ENCODE peak calls at places on chromosomes 7 and 10, in six cellular contexts. One of them, this sample, is unnamed.

GRCh38 chr7:106001196-106001595 is 38.1 kb downstream of the CDHR3 start:
- DNase-seq in HepG2: no peak
- DNase-seq in HCT116: no peak
- DNase-seq in GM12878: no peak
- DNase-seq in H1: no peak
- DNase-seq in WTC11: no peak
- DNase-seq in this sample: no peak

GRCh38 chr7:157699357-157700013 is 362.7 kb downstream of the DNAJB6 start:
- DNase-seq in H1: no peak
- DNase-seq in HCT116: no peak
- DNase-seq in HepG2: no peak
- DNase-seq in GM12878: no peak
- DNase-seq in WTC11: no peak
- DNase-seq in this sample: no peak

GRCh38 chr7:91182819-91183405 is 81.3 kb upstream of the FZD1 start:
- DNase-seq in HepG2: no peak
- DNase-seq in HCT116: no peak
- DNase-seq in H1: no peak
- DNase-seq in WTC11: no peak
- DNase-seq in GM12878: no peak
- DNase-seq in this sample: no peak

GRCh38 chr10:110643670-110644597 is at the start of gene RBM20:
- DNase-seq in H1: no peak
- DNase-seq in HCT116: no peak
- DNase-seq in GM12878: no peak
- DNase-seq in WTC11: peak; percentile 55
- DNase-seq in HepG2: no peak
- DNase-seq in this sample: peak; percentile 59

GRCh38 chr10:819326-819725 is 112.2 kb downstream of the LARP4B start:
- DNase-seq in H1: no peak
- DNase-seq in GM12878: no peak
- DNase-seq in HCT116: peak; percentile 22
- DNase-seq in WTC11: no peak
- DNase-seq in HepG2: no peak
- DNase-seq in this sample: no peak

GRCh38 chr10:89651916-89652573 is 7.0 kb upstream of the PANK1 start:
- DNase-seq in HepG2: no peak
- DNase-seq in H1: no peak
- DNase-seq in HCT116: no peak
- DNase-seq in WTC11: no peak
- DNase-seq in GM12878: no peak
- DNase-seq in this sample: no peak

GRCh38 chr7:90320801-90321494 is at the start of gene FAM237B:
- DNase-seq in GM12878: no peak
- DNase-seq in WTC11: peak; percentile 39
- DNase-seq in H1: no peak
- DNase-seq in HCT116: no peak
- DNase-seq in HepG2: no peak
- DNase-seq in this sample: no peak

GRCh38 chr7:71566991-71567390 is 435.0 kb downstream of the GALNT17 start:
- DNase-seq in WTC11: no peak
- DNase-seq in GM12878: no peak
- DNase-seq in HCT116: no peak
- DNase-seq in HepG2: no peak
- DNase-seq in H1: no peak
- DNase-seq in this sample: no peak

GRCh38 chr7:4144801-4145470 is 537.2 kb upstream of the FOXK1 start:
- DNase-seq in GM12878: no peak
- DNase-seq in HepG2: no peak
- DNase-seq in HCT116: no peak
- DNase-seq in WTC11: peak; percentile 44
- DNase-seq in H1: no peak
- DNase-seq in this sample: no peak

GRCh38 chr10:125252937-125253336 is 92.6 kb upstream of the CTBP2 start:
- DNase-seq in H1: no peak
- DNase-seq in HepG2: no peak
- DNase-seq in GM12878: no peak
- DNase-seq in HCT116: no peak
- DNase-seq in WTC11: no peak
- DNase-seq in this sample: no peak

GRCh38 chr10:128011059-128011979 is 104.4 kb downstream of the PTPRE start:
- DNase-seq in HepG2: peak; percentile 43
- DNase-seq in WTC11: peak; percentile 88
- DNase-seq in HCT116: peak; percentile 54
- DNase-seq in H1: peak; percentile 47
- DNase-seq in GM12878: peak; percentile 19
- DNase-seq in this sample: peak; percentile 92

GRCh38 chr10:79542619-79543018 is 17.6 kb downstream of the SFTPA2 start:
- DNase-seq in HepG2: no peak
- DNase-seq in HCT116: no peak
- DNase-seq in H1: no peak
- DNase-seq in GM12878: no peak
- DNase-seq in WTC11: no peak
- DNase-seq in this sample: no peak

GRCh38 chr10:93954299-93954698 is 39.4 kb upstream of the PLCE1 start:
- DNase-seq in HCT116: no peak
- DNase-seq in GM12878: no peak
- DNase-seq in WTC11: no peak
- DNase-seq in HepG2: no peak
- DNase-seq in H1: no peak
- DNase-seq in this sample: no peak

GRCh38 chr10:95364342-95364741 is 73.5 kb upstream of the PDLIM1 start:
- DNase-seq in H1: no peak
- DNase-seq in HepG2: no peak
- DNase-seq in WTC11: no peak
- DNase-seq in GM12878: no peak
- DNase-seq in HCT116: no peak
- DNase-seq in this sample: no peak

GRCh38 chr10:89327803-89328441 is at the start of gene IFIT3:
- DNase-seq in HCT116: peak; percentile 44
- DNase-seq in GM12878: peak; percentile 62
- DNase-seq in WTC11: no peak
- DNase-seq in HepG2: peak; percentile 38
- DNase-seq in H1: no peak
- DNase-seq in this sample: peak; percentile 20

GRCh38 chr7:159119026-159119741 is 25.5 kb downstream of the VIPR2 start:
- DNase-seq in HepG2: no peak
- DNase-seq in HCT116: no peak
- DNase-seq in H1: no peak
- DNase-seq in WTC11: no peak
- DNase-seq in GM12878: no peak
- DNase-seq in this sample: no peak

GRCh38 chr10:45040921-45041320 is 40.2 kb downstream of the ZNF22 start:
- DNase-seq in WTC11: no peak
- DNase-seq in GM12878: no peak
- DNase-seq in HCT116: no peak
- DNase-seq in H1: no peak
- DNase-seq in HepG2: no peak
- DNase-seq in this sample: no peak

GRCh38 chr10:69123306-69123746 is 652 bp upstream of the VPS26A start:
- DNase-seq in HepG2: peak; percentile 31
- DNase-seq in H1: no peak
- DNase-seq in WTC11: peak; percentile 60
- DNase-seq in HCT116: peak; percentile 41
- DNase-seq in GM12878: no peak
- DNase-seq in this sample: peak; percentile 37
- TF ChIP-seq ATF3 in HepG2: no peak
- TF ChIP-seq ATF3 in H1: no peak
- TF ChIP-seq ATF3 in WTC11: no peak
- TF ChIP-seq ATF3 in HCT116: no peak
- TF ChIP-seq ATF3 in GM12878: no peak
- TF ChIP-seq ATF3 in this sample: no peak

GRCh38 chr10:13337128-13337826 is 10.8 kb downstream of the SEPHS1 start:
- DNase-seq in HepG2: no peak
- DNase-seq in H1: no peak
- DNase-seq in GM12878: no peak
- DNase-seq in WTC11: no peak
- DNase-seq in HCT116: no peak
- DNase-seq in this sample: no peak

GRCh38 chr10:13334556-13334955 is 13.5 kb downstream of the SEPHS1 start:
- DNase-seq in HCT116: no peak
- DNase-seq in WTC11: no peak
- DNase-seq in H1: no peak
- DNase-seq in GM12878: no peak
- DNase-seq in HepG2: no peak
- DNase-seq in this sample: no peak

GRCh38 chr10:13337827-13338196 is 10.3 kb downstream of the SEPHS1 start:
- DNase-seq in HCT116: no peak
- DNase-seq in HepG2: no peak
- DNase-seq in H1: no peak
- DNase-seq in GM12878: no peak
- DNase-seq in WTC11: no peak
- DNase-seq in this sample: no peak

GRCh38 chr10:13338337-13339128 is 9.6 kb downstream of the SEPHS1 start:
- DNase-seq in GM12878: no peak
- DNase-seq in WTC11: no peak
- DNase-seq in HCT116: no peak
- DNase-seq in H1: no peak
- DNase-seq in HepG2: no peak
- DNase-seq in this sample: no peak

GRCh38 chr10:13335881-13336280 is 12.2 kb downstream of the SEPHS1 start:
- DNase-seq in GM12878: no peak
- DNase-seq in HepG2: no peak
- DNase-seq in WTC11: no peak
- DNase-seq in H1: no peak
- DNase-seq in HCT116: no peak
- DNase-seq in this sample: no peak
- TF ChIP-seq ATF3 in GM12878: no peak
- TF ChIP-seq ATF3 in HepG2: no peak
- TF ChIP-seq ATF3 in WTC11: no peak
- TF ChIP-seq ATF3 in H1: no peak
- TF ChIP-seq ATF3 in HCT116: no peak
- TF ChIP-seq ATF3 in this sample: no peak

GRCh38 chr7:1196950-1197349 is 35.7 kb upstream of the UNCX start:
- DNase-seq in HCT116: no peak
- DNase-seq in WTC11: no peak
- DNase-seq in GM12878: no peak
- DNase-seq in H1: no peak
- DNase-seq in HepG2: no peak
- DNase-seq in this sample: no peak

GRCh38 chr7:1192171-1192676 is 32.2 kb upstream of the ZFAND2A start:
- DNase-seq in H1: no peak
- DNase-seq in GM12878: no peak
- DNase-seq in WTC11: no peak
- DNase-seq in HCT116: no peak
- DNase-seq in HepG2: no peak
- DNase-seq in this sample: no peak

GRCh38 chr7:1189986-1190772 is 30.2 kb upstream of the ZFAND2A start:
- DNase-seq in H1: no peak
- DNase-seq in HepG2: no peak
- DNase-seq in GM12878: no peak
- DNase-seq in HCT116: no peak
- DNase-seq in WTC11: no peak
- DNase-seq in this sample: no peak

GRCh38 chr7:1197997-1198632 is 34.6 kb upstream of the UNCX start:
- DNase-seq in HCT116: no peak
- DNase-seq in H1: no peak
- DNase-seq in HepG2: no peak
- DNase-seq in WTC11: no peak
- DNase-seq in GM12878: no peak
- DNase-seq in this sample: no peak

GRCh38 chr7:1193593-1194424 is 33.8 kb upstream of the ZFAND2A start:
- DNase-seq in WTC11: peak; percentile 63
- DNase-seq in GM12878: no peak
- DNase-seq in H1: no peak
- DNase-seq in HCT116: peak; percentile 40
- DNase-seq in HepG2: no peak
- DNase-seq in this sample: no peak
- TF ChIP-seq ATF3 in WTC11: no peak
- TF ChIP-seq ATF3 in GM12878: no peak
- TF ChIP-seq ATF3 in H1: no peak
- TF ChIP-seq ATF3 in HCT116: no peak
- TF ChIP-seq ATF3 in HepG2: no peak
- TF ChIP-seq ATF3 in this sample: no peak

GRCh38 chr10:12535656-12536055 is 186.3 kb downstream of the CAMK1D start:
- DNase-seq in H1: no peak
- DNase-seq in HepG2: no peak
- DNase-seq in HCT116: no peak
- DNase-seq in GM12878: no peak
- DNase-seq in WTC11: no peak
- DNase-seq in this sample: no peak
- TF ChIP-seq ATF3 in H1: no peak
- TF ChIP-seq ATF3 in HepG2: no peak
- TF ChIP-seq ATF3 in HCT116: no peak
- TF ChIP-seq ATF3 in GM12878: no peak
- TF ChIP-seq ATF3 in WTC11: no peak
- TF ChIP-seq ATF3 in this sample: no peak

This sample was measured in K562.